ENCODE peak calls at places on chromosomes 7 and 10, in six cellular contexts. A, F, I, E, C and K are unnamed samples.
A peak's percentile ranks its signal among the peaks of the same experiment; 100 is the strongest.

GRCh38 chr7:121744319-121744718 is 128.6 kb upstream of the PTPRZ1 start:
- DNase-seq in A (no peak), F (no peak), I (no peak), E (no peak), C (no peak), K (no peak)

GRCh38 chr10:62244785-62245595 is 23.7 kb downstream of the RTKN2 start:
- DNase-seq in A (no peak), F (peak; percentile 65), I (peak; percentile 86), E (no peak), C (peak; percentile 60), K (peak; percentile 29)

GRCh38 chr10:82463165-82463564 is 588.2 kb downstream of the NRG3 start:
- DNase-seq in A (no peak), F (no peak), I (no peak), E (no peak), C (no peak), K (no peak)

GRCh38 chr10:12348341-12348869 is 942 bp upstream of the CAMK1D start:
- DNase-seq in A (no peak), F (no peak), I (no peak), E (no peak), C (no peak), K (no peak)

GRCh38 chr7:37245544-37245943 is 203.1 kb downstream of the ELMO1 start:
- DNase-seq in A (no peak), F (no peak), I (no peak), E (no peak), C (no peak), K (no peak)

GRCh38 chr10:72171175-72171630 is 44.6 kb upstream of the ANAPC16 start:
- DNase-seq in A (no peak), F (no peak), I (no peak), E (no peak), C (no peak), K (no peak)

GRCh38 chr7:137146552-137146961 is 197.0 kb downstream of the PTN start:
- DNase-seq in A (no peak), F (no peak), I (no peak), E (peak; percentile 69), C (no peak), K (no peak)

GRCh38 chr10:93871805-93872204 is 22.0 kb upstream of the SLC35G1 start:
- DNase-seq in A (no peak), F (no peak), I (no peak), E (no peak), C (no peak), K (no peak)

GRCh38 chr10:73251683-73252444 is 580 bp downstream of the MRPS16 start:
- DNase-seq in A (no peak), F (peak; percentile 38), I (peak; percentile 19), E (no peak), C (peak; percentile 21), K (no peak)

GRCh38 chr10:16724509-16724908 is 92.7 kb downstream of the RSU1 start:
- DNase-seq in A (no peak), F (no peak), I (no peak), E (no peak), C (no peak), K (no peak)

GRCh38 chr10:126012485-126012884 is 116.1 kb downstream of the FANK1 start:
- DNase-seq in A (no peak), F (no peak), I (no peak), E (no peak), C (no peak), K (no peak)

GRCh38 chr10:110115784-110116520 is 91.5 kb upstream of the MXI1 start:
- DNase-seq in A (no peak), F (no peak), I (no peak), E (no peak), C (no peak), K (no peak)

GRCh38 chr7:82507976-82508677 is 64.5 kb upstream of the CACNA2D1 start:
- DNase-seq in A (peak; percentile 76), F (no peak), I (no peak), E (no peak), C (no peak), K (no peak)

GRCh38 chr10:4812952-4813351 is 13.1 kb upstream of the AKR1E2 start:
- DNase-seq in A (no peak), F (no peak), I (no peak), E (peak; percentile 82), C (no peak), K (no peak)

GRCh38 chr10:128422221-128422620 is 296.0 kb upstream of the MKI67 start:
- DNase-seq in A (no peak), F (no peak), I (no peak), E (no peak), C (no peak), K (no peak)

GRCh38 chr10:44281089-44281613 is 103.7 kb downstream of the CXCL12 start:
- DNase-seq in A (no peak), F (no peak), I (no peak), E (no peak), C (no peak), K (no peak)

GRCh38 chr7:156064921-156065386 is 252.7 kb upstream of the SHH start:
- DNase-seq in A (no peak), F (no peak), I (no peak), E (no peak), C (no peak), K (no peak)

GRCh38 chr10:62384057-62384446 is 9.9 kb downstream of the ZNF365 start:
- DNase-seq in A (no peak), F (peak; percentile 61), I (no peak), E (peak; percentile 33), C (no peak), K (no peak)

DNA sequence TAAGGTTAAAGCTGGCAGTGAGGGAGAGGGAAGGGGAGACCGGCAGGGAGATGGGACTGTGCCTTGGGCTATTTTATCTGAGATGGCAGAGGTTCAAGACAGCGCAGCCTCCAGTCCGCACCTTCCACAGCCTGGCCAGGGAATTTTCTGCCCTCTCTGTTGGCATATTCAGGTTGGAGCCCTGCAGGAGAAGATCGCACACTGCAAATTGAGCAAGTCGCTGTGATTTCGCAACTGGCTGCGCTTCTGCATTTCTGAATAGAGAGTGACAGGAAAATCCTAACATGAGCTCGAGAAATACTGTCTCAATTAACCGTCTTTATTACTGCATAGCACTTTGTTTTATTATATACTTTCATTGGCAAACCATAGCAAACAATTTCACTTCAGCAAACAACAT is 238.8 kb upstream of the GPR26 start:
- DNase-seq in A (no peak), F (no peak), I (no peak), E (no peak), C (no peak), K (no peak)
- TF ChIP-seq CTCF in A (no peak), F (no peak), I (no peak), E (no peak), C (no peak), K (no peak)

DNA sequence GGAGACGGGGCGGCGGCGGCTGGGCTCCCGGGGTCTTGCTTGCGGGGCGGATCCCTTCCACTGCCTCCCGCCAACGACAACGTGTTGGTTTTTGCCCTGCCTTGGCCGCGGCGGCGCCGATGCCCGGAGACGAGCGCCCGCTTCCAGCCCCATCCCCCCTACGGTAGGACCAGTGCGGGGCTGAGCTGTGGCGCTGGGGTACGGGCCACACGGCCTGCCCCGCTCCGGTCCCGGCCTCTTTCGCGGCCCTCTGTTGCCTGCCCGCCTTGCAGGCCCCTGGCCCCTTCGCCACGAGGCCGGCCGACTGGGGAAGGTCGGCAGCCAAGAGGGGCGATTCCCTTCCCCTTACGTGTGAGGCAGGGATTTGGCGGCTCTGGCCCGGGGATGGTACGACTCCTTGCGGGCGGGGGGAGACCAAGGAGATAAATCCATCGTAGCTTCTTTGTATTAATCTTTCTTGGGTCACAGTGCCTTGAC is 488 bp downstream of the EIF4H start:
- DNase-seq in A (peak; percentile 76), F (peak; percentile 49), I (peak; percentile 59), E (no peak), C (peak; percentile 75), K (peak; percentile 38)
- TF ChIP-seq CTCF in A (no peak), F (no peak), I (peak; percentile 19), E (peak; percentile 11), C (no peak), K (no peak)

DNA sequence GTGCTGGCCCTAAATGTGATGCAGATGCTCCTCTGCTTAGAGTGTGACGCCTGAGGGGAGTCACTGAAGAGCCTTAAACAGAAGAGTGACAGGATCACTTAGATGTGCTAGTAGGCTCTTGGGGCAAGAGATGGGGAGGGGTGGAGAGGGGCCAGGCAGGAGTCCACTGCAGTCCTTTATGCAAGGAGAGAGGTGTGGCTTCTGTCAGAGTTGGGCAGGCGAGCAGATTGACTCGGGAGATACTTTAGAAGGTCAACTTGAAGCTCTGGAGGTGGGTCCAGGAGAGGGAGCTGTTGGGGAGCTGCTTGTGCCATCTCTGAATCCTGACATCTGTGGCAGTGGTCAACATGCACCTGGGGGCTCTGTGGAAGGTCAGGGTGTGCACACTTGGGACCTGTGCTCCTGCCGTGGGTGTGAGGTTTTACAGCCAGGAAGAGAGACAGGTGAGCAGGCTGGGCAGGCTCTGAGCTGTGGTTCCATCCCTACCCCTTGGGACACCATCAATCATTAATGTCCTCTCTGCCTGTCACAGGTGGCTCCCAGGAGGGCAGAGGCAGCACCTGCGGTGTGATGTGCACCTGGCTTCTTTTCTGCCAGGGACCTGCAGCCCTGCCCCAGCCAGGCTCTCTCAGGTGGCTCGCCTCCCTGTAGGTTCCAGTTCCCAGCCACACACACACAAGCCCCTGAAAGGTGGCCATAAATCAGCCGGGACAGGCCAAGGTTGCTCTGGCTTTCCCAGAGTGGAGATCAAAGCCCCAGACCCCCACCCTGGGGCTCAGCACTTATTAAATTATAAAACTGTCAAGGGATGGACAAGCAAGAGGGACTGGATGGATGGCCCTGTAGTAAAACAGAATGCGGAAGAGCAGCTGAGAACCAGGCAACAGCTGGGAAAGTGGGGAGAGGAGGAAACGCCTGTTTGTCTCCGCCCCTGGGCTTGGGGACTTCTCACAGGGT is 14.0 kb downstream of the NEURL1 start:
- DNase-seq in A (peak; percentile 42), F (no peak), I (peak; percentile 85), E (no peak), C (no peak), K (peak; percentile 14)
- TF ChIP-seq CTCF in A (no peak), F (no peak), I (peak; percentile 57), E (no peak), C (no peak), K (no peak)

DNA sequence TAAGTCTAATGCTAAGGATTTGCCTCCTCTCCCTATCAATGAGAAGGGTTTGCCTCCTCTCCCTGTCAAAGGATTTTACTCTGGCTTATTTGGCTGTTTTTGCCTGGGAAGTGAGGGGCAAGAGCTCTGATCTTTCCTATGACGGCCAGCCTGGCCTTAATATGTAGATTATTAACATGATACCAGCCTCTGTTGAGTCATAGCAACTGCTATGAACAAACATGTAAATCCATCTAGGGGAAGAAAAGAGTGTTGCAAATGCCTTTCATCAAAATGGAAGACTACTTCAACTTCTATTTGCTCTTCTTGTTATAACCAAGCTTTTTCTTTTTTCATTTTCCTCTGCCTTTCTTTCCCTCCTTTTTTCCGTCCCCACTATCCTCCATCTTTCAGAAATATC is 46.6 kb downstream of the BTRC start:
- DNase-seq in A (no peak), F (no peak), I (no peak), E (no peak), C (no peak), K (no peak)
- TF ChIP-seq CTCF in A (no peak), F (no peak), I (no peak), E (no peak), C (no peak), K (no peak)

DNA sequence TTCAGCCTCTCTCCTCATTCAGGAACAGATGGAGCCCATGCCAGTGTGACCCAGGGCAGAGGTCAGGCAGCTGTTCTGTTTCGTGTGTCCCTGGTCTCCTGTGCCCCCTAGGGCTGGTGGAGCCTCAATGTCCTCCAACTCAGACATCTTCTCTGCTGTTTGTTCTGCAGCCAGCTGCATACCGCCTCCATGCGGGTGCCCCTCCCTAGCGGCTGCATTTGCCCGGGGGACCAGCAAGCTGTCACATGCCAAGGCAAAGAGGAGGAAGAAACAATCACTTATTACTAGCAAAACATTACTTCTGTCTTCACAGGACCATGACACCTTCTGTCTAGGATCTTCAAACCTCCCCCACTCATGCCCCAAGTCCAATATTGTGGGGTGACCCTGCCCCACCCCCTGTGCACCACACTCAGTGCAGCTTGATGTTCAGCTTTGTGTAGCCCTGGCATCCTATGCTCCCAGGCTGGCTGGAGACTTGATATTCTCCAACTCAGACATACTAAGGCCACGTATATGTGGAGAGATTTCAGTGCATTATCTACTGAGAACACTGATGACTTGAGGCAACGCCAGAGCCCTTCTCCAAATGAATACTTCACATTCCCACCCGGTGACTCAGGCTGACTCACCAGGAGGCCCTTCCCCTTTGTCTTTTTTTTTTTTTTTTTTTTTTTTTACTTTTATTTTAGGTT is 188.9 kb downstream of the SKIDA1 start:
- DNase-seq in A (no peak), F (no peak), I (no peak), E (peak; percentile 91), C (peak; percentile 34), K (no peak)
- TF ChIP-seq CTCF in A (no peak), F (no peak), I (no peak), E (no peak), C (peak; percentile 9), K (no peak)